ENCODE peak calls at places on chromosome 15, in eight cellular contexts. C is GM23248, M is activated T-cell treated with anti-CD3 and anti-CD28 coated beads for 1 hour, K is hepatic stellate cell, X is NB4, Z is T-cell, F is testis, O is LoVo. H is an unnamed sample.

GRCh38 chr15:27454281-27455060 is 483.5 kb downstream of the GABRG3 start:
- DNase-seq in X (no peak), Z (no peak), C (peak; percentile 85), K (no peak), F (no peak), M (no peak), O (no peak), H (no peak)

GRCh38 chr15:100669260-100669659 is 66.9 kb downstream of the ASB7 start:
- DNase-seq in C (no peak), X (no peak), Z (no peak), F (no peak), O (no peak), K (no peak), M (no peak), H (no peak)

GRCh38 chr15:92395176-92395521 is 1.5 kb downstream of the ST8SIA2 start:
- DNase-seq in F (no peak), M (no peak), X (no peak), K (no peak), C (no peak), O (no peak), Z (no peak), H (no peak)

GRCh38 chr15:64095795-64096485 is at the start of gene SNX1:
- DNase-seq in O (peak; percentile 95), X (peak; percentile 93), F (peak; percentile 96), K (peak; percentile 95), C (peak; percentile 98), Z (peak; percentile 92), M (peak; percentile 95), H (peak; percentile 74)

GRCh38 chr15:31758126-31758525 is 272.2 kb upstream of the CHRNA7 start:
- DNase-seq in X (peak; percentile 18), K (no peak), F (peak; percentile 25), M (no peak), O (peak; percentile 77), Z (no peak), C (peak; percentile 18), H (no peak)

GRCh38 chr15:72599855-72600464 is 54.5 kb upstream of the GOLGA6B start:
- DNase-seq in Z (no peak), K (peak; percentile 56), O (peak; percentile 64), X (peak; percentile 59), F (peak; percentile 42), C (peak; percentile 65), M (no peak), H (no peak)

GRCh38 chr15:45645026-45645980 is 10.5 kb downstream of the SQOR start:
- DNase-seq in C (peak; percentile 82), O (peak; percentile 54), K (peak; percentile 70), M (no peak), F (no peak), X (peak; percentile 76), Z (no peak), H (no peak)

GRCh38 chr15:90101130-90101968 is 919 bp downstream of the IDH2 start:
- DNase-seq in K (no peak), O (no peak), F (peak; percentile 44), C (peak; percentile 67), Z (no peak), X (peak; percentile 86), M (no peak), H (no peak)

GRCh38 chr15:48868549-48868948 is 9.4 kb upstream of the EID1 start:
- DNase-seq in O (peak; percentile 37), M (no peak), F (no peak), X (peak; percentile 48), C (peak; percentile 68), K (no peak), Z (no peak), H (no peak)

GRCh38 chr15:39578851-39579486 is 1.9 kb upstream of the THBS1 start:
- DNase-seq in M (no peak), Z (no peak), C (peak; percentile 42), X (no peak), K (no peak), O (no peak), F (no peak), H (no peak)

GRCh38 chr15:85318732-85319076 is 61.7 kb upstream of the AKAP13 start:
- DNase-seq in X (no peak), C (no peak), K (no peak), O (no peak), F (no peak), Z (no peak), M (no peak), H (no peak)

GRCh38 chr15:73781038-73781925 is 28.1 kb upstream of the INSYN1 start:
- DNase-seq in C (peak; percentile 60), O (no peak), M (no peak), K (peak; percentile 42), X (peak; percentile 24), Z (no peak), F (peak; percentile 72), H (no peak)

GRCh38 chr15:40873625-40874561 is at the start of gene RHOV:
- DNase-seq in O (peak; percentile 92), F (peak; percentile 68), M (peak; percentile 43), C (peak; percentile 69), Z (peak; percentile 15), K (peak; percentile 52), X (peak; percentile 79), H (peak; percentile 71)

GRCh38 chr15:31367021-31367729 is 40.5 kb downstream of the KLF13 start:
- DNase-seq in K (no peak), X (peak; percentile 20), M (no peak), F (no peak), Z (no peak), C (no peak), O (no peak), H (peak; percentile 64)

GRCh38 chr15:25810154-25810553 is 53.0 kb downstream of the ATP10A start:
- DNase-seq in X (no peak), K (no peak), F (no peak), O (no peak), Z (no peak), C (no peak), M (no peak), H (no peak)

GRCh38 chr15:35252351-35252865 is 167.3 kb upstream of the NANOGP8 start:
- DNase-seq in M (no peak), F (no peak), Z (no peak), K (no peak), X (no peak), O (no peak), C (no peak), H (no peak)

GRCh38 chr15:51736646-51737537 is 563 bp downstream of the LYSMD2 start:
- DNase-seq in M (peak; percentile 38), X (peak; percentile 71), C (peak; percentile 63), Z (peak; percentile 20), F (peak; percentile 51), O (peak; percentile 65), K (peak; percentile 31), H (no peak)

GRCh38 chr15:63165166-63165859 is 8.0 kb upstream of the RPS27L start:
- DNase-seq in X (no peak), C (peak; percentile 23), K (no peak), F (no peak), M (no peak), Z (no peak), O (no peak), H (no peak)

GRCh38 chr15:86813892-86814291 is 734.2 kb downstream of the AGBL1 start:
- DNase-seq in O (no peak), K (no peak), F (no peak), M (no peak), X (no peak), Z (no peak), C (no peak), H (no peak)

GRCh38 chr15:64642875-64643274 is 132.5 kb downstream of the RBPMS2 start:
- DNase-seq in F (no peak), Z (no peak), X (no peak), M (no peak), K (no peak), C (no peak), O (peak; percentile 63), H (no peak)